ENCODE peak calls at places on chromosomes 6 and 20, in nine cellular contexts. F is substantia nigra; S is CD4-positive, CD25-positive, alpha-beta regulatory T cell; D is GM23248; W is nucleus accumbens; A is activated B cell treated with CpG ODN at 0.5 μM for 24 hours; Z is stomach; U is T-helper 2 cell; I is stimulated activated CD4-positive, alpha-beta T cell treated with anti-CD3 and anti-CD28 coated beads, Interleukin-15, amount 100 ng/mL, for 24 hours. Q is an unnamed sample.
A peak's percentile ranks its signal among the peaks of the same experiment; 100 is the strongest.

GRCh38 chr6:32982084-32982701 is 13.8 kb downstream of the BRD2 start:
- DNase-seq in F (no peak), S (no peak), D (peak; percentile 41), W (no peak), A (no peak), Z (no peak), U (no peak), I (no peak), Q (no peak)

GRCh38 chr20:61019322-61019721 is 232.7 kb upstream of the CDH4 start:
- DNase-seq in F (no peak), S (no peak), D (no peak), W (no peak), A (no peak), Z (no peak), U (no peak), I (no peak), Q (no peak)

GRCh38 chr6:3280091-3280490 is 21.3 kb downstream of the PSMG4 start:
- DNase-seq in F (no peak), S (no peak), D (no peak), W (no peak), A (no peak), Z (no peak), U (no peak), I (no peak), Q (no peak)

GRCh38 chr6:4271761-4272505 is 136.6 kb upstream of the ECI2 start:
- DNase-seq in F (no peak), S (no peak), D (peak; percentile 18), W (no peak), A (no peak), Z (no peak), U (no peak), I (no peak), Q (no peak)

GRCh38 chr20:2130668-2131067 is 29.0 kb downstream of the STK35 start:
- DNase-seq in F (no peak), S (no peak), D (no peak), W (no peak), A (no peak), Z (no peak), U (no peak), I (no peak), Q (no peak)

GRCh38 chr20:62355527-62356142 is 11.5 kb downstream of the LAMA5 start:
- DNase-seq in F (no peak), S (no peak), D (peak; percentile 71), W (no peak), A (no peak), Z (no peak), U (no peak), I (no peak), Q (no peak)

GRCh38 chr6:31400467-31401289 is 2.7 kb upstream of the MICA start:
- DNase-seq in F (no peak), S (peak; percentile 69), D (peak; percentile 84), W (peak; percentile 27), A (peak; percentile 50), Z (peak; percentile 86), U (peak; percentile 61), I (peak; percentile 82), Q (peak; percentile 86)

GRCh38 chr20:39070484-39071231 is 108.5 kb downstream of the DHX35 start:
- DNase-seq in F (no peak), S (no peak), D (peak; percentile 92), W (no peak), A (no peak), Z (no peak), U (no peak), I (no peak), Q (no peak)

GRCh38 chr6:154435400-154435945 is 75.0 kb downstream of the CNKSR3 start:
- DNase-seq in F (no peak), S (no peak), D (no peak), W (no peak), A (no peak), Z (no peak), U (no peak), I (no peak), Q (no peak)

GRCh38 chr20:58613061-58613854 is 37.8 kb upstream of the STX16 start:
- DNase-seq in F (no peak), S (no peak), D (no peak), W (no peak), A (no peak), Z (no peak), U (no peak), I (no peak), Q (no peak)

GRCh38 chr6:129695373-129696027 is 14.5 kb downstream of the ARHGAP18 start:
- DNase-seq in F (no peak), S (no peak), D (no peak), W (no peak), A (no peak), Z (no peak), U (no peak), I (peak; percentile 62), Q (peak; percentile 37)

GRCh38 chr6:111850288-111850937 is 22.8 kb downstream of the FYN start:
- DNase-seq in F (no peak), S (no peak), D (no peak), W (peak; percentile 41), A (no peak), Z (no peak), U (no peak), I (no peak), Q (no peak)